ENCODE peak calls at places on chromosomes 13 and 19, in ten cellular contexts. J, V, N, O, X, K, U, D, Q and I are unnamed samples.
A peak's percentile ranks its signal among the peaks of the same experiment; 100 is the strongest.

GRCh38 chr13:101489635-101490034 is 37.2 kb downstream of the ITGBL1 start:
- DNase-seq in J (peak; percentile 71), V (no peak), N (peak; percentile 54), O (no peak), X (peak; percentile 76), K (no peak), U (no peak), D (no peak), Q (no peak), I (no peak)

GRCh38 chr19:43784251-43784980 is 3.6 kb upstream of the KCNN4 start:
- DNase-seq in J (peak; percentile 87), V (no peak), N (peak; percentile 92), O (no peak), X (peak; percentile 87), K (no peak), U (peak; percentile 87), D (peak; percentile 33), Q (no peak), I (peak; percentile 72)

GRCh38 chr13:20573636-20574035 is 6.7 kb downstream of the IFT88 start:
- DNase-seq in J (no peak), V (no peak), N (no peak), O (no peak), X (no peak), K (no peak), U (no peak), D (no peak), Q (no peak), I (no peak)

GRCh38 chr13:32165791-32166190 is 134.2 kb downstream of the FRY start:
- DNase-seq in J (no peak), V (no peak), N (no peak), O (no peak), X (no peak), K (peak; percentile 74), U (no peak), D (no peak), Q (no peak), I (peak; percentile 74)

GRCh38 chr13:41049480-41049879 is 11.8 kb upstream of the WBP4 start:
- DNase-seq in J (no peak), V (no peak), N (peak; percentile 46), O (no peak), X (no peak), K (no peak), U (no peak), D (no peak), Q (no peak), I (no peak)

GRCh38 chr13:44174769-44175425 is 198.7 kb upstream of the SERP2 start:
- DNase-seq in J (peak; percentile 67), V (no peak), N (peak; percentile 74), O (no peak), X (no peak), K (no peak), U (no peak), D (no peak), Q (no peak), I (no peak)

GRCh38 chr13:113946409-113947181 is 27.3 kb downstream of the C13orf46 start:
- DNase-seq in J (no peak), V (peak; percentile 1), N (no peak), O (no peak), X (no peak), K (no peak), U (peak; percentile 75), D (no peak), Q (no peak), I (peak; percentile 40)

GRCh38 chr19:3852614-3853254 is 16.1 kb downstream of the ZFR2 start:
- DNase-seq in J (peak; percentile 86), V (no peak), N (peak; percentile 58), O (no peak), X (peak; percentile 88), K (no peak), U (no peak), D (peak; percentile 17), Q (no peak), I (no peak)

DNA sequence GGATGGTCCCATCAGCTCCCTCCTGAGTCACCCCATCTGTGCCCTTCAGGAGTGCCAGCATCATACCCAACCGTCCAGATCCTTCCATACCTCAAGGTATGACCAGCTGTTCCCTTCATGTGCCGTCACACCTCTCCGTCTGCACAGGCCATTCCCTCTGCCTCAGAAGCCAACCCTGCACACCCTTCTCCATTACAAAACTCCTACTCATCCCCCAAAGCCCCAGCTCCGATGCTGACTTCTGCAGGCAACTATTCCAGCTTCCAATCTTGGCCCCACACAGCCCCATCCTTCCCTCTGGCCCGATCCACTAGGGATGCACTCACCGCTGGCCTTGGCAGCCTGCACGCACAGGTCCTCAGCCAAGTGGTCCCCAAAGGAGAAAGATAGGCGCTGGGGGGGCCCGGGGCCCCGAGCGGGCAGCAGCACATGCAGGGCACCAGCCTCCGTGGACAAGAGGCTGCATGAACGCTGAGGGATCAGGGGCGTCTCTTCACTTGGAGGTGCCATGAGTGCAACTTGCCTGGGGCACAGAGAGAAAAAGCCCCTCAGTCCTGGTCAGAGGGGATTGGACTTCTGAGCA is 3.8 kb downstream of the JAK3 start:
- DNase-seq in J (no peak), V (no peak), N (no peak), O (no peak), X (no peak), K (no peak), U (no peak), D (no peak), Q (no peak), I (no peak)
- H3K27ac ChIP-seq in J (no peak overlapping the region), V (no peak overlapping the region), N (no peak overlapping the region), O (no peak overlapping the region), X (no peak overlapping the region), K (no peak overlapping the region), U (no peak overlapping the region), D (no peak overlapping the region), Q (no peak overlapping the region), I (no peak overlapping the region)

GRCh38 chr19:11942843-11943108 is 17.9 kb downstream of the ZNF700 start:
- DNase-seq in J (no peak), V (no peak), N (no peak), O (no peak), X (peak; percentile 30), K (no peak), U (no peak), D (no peak), Q (no peak), I (no peak)
- H3K9me3 ChIP-seq in J (peaks cover 2% of the 10 kb centered on the region), V (peaks cover 91% of the 10 kb centered on the region), N (peaks cover 4% of the 10 kb centered on the region), O (no peaks in the 10 kb centered on the region), X (peaks cover 70% of the 10 kb centered on the region), K (peaks cover 92% of the 10 kb centered on the region), U (peaks cover 42% of the 10 kb centered on the region), D (no peaks in the 10 kb centered on the region), Q (peaks cover 78% of the 10 kb centered on the region), I (peaks cover 26% of the 10 kb centered on the region)

DNA sequence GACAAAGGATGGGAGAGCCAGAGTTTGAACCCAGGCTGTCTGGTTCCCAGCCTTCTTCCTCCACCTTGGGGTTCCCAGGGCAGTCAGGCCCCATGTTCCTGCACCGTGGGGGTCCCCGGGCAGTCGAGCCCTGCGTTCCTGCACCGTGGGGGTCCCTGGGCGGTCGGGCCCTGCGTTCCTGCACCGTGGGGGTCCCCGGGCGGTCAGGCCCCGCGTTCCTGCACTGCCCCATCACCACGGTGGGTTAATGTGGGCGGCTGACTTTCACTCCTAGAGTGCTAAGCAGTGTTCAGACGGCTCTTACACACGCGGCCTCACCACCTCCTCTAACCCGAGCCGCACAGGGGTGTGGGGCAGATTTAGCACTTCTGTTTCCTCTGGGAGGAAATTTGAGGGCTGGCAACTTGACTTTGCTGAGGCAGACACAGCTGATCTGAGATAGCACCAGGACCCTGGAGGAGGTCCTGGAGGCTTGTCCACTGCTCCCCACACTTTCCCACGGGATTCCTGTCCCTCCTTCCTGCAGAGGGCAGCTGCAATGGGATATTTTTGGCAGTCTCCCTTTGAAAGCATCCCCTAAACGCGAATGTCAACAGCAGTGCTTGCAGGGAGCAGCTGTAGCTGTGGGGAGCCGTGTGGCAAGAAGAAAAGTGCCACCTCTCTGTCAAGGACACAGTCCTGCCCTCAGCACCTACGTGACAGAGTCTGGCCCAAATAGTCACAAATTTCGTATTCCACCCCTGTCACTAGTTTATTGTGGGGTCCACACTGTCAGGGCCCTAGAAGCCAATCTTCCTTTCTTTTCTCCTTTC is 239.4 kb downstream of the TEX29 start:
- DNase-seq in J (no peak), V (no peak), N (no peak), O (no peak), X (no peak), K (no peak), U (peak; percentile 49), D (no peak), Q (no peak), I (no peak)
- H3K27me3 ChIP-seq in J (no peaks in the 10 kb centered on the region), V (no peaks in the 10 kb centered on the region), N (no peaks in the 10 kb centered on the region), O (no peaks in the 10 kb centered on the region), X (peaks cover 72% of the 10 kb centered on the region), K (peaks cover 96% of the 10 kb centered on the region), U (no peaks in the 10 kb centered on the region), D (no peaks in the 10 kb centered on the region), Q (no peaks in the 10 kb centered on the region), I (no peaks in the 10 kb centered on the region)

DNA sequence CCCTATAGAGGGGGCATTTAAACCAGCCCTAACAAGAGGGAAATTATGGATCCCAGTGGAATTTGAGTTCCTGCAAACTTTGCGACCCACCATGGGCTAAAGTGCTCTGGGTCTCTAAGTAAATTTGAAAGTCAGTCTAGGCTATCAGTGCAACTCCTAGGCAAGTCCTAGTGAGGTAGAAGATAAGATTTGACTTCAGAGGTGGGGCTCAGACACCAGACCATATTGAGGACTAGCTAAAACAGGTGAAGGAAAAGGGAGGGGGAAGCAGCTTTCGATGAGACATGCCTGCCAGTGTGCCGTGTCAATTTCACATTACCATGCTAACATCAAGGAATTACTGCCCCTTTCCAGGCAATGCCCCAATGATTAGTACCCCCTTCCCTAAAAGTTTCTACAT is 38.4 kb downstream of the CD320 start:
- DNase-seq in J (no peak), V (no peak), N (no peak), O (no peak), X (no peak), K (no peak), U (no peak), D (no peak), Q (no peak), I (no peak)
- H3K27ac ChIP-seq in J (no peak overlapping the region), V (no peak overlapping the region), N (no peak overlapping the region), O (no peak overlapping the region), X (no peak overlapping the region), K (no peak overlapping the region), U (no peak overlapping the region), D (no peak overlapping the region), Q (no peak overlapping the region), I (no peak overlapping the region)

GRCh38 chr13:25059943-25060342 is 36.0 kb upstream of the PABPC3 start:
- DNase-seq in J (no peak), V (no peak), N (no peak), O (no peak), X (no peak), K (no peak), U (no peak), D (no peak), Q (no peak), I (no peak)
- H3K9me3 ChIP-seq in J (no peaks in the 10 kb centered on the region), V (no peaks in the 10 kb centered on the region), N (no peaks in the 10 kb centered on the region), O (no peaks in the 10 kb centered on the region), X (no peaks in the 10 kb centered on the region), K (peaks cover 10% of the 10 kb centered on the region), U (peaks cover 2% of the 10 kb centered on the region), D (no peaks in the 10 kb centered on the region), Q (no peaks in the 10 kb centered on the region), I (no peaks in the 10 kb centered on the region)

GRCh38 chr19:13138916-13139198 is 11.3 kb downstream of the STX10 start:
- DNase-seq in J (no peak), V (no peak), N (no peak), O (no peak), X (no peak), K (no peak), U (no peak), D (no peak), Q (no peak), I (no peak)
- H3K27me3 ChIP-seq in J (no peaks in the 10 kb centered on the region), V (no peaks in the 10 kb centered on the region), N (no peaks in the 10 kb centered on the region), O (no peaks in the 10 kb centered on the region), X (no peaks in the 10 kb centered on the region), K (no peaks in the 10 kb centered on the region), U (no peaks in the 10 kb centered on the region), D (no peaks in the 10 kb centered on the region), Q (no peaks in the 10 kb centered on the region), I (no peaks in the 10 kb centered on the region)